ENCODE peak calls at places on chromosome 21, in four cellular contexts. Q is upper lobe of right lung, U is tibial nerve, G is brain microvascular endothelial cell. A is an unnamed sample.

GRCh38 chr21:43808832-43809251 is 19.5 kb downstream of the RRP1 start:
- DNase-seq in U (no peak), G (no peak), Q (no peak), A (no peak)

GRCh38 chr21:32329331-32329730 is 30.7 kb downstream of the MRAP start:
- DNase-seq in Q (no peak), G (no peak), U (no peak), A (peak; percentile 43)

GRCh38 chr21:41663805-41664788 is 102.8 kb downstream of the RIPK4 start:
- DNase-seq in G (peak; percentile 46), Q (no peak), U (no peak), A (peak; percentile 62)

GRCh38 chr21:34835526-34835925 is 166.7 kb downstream of the CLIC6 start:
- DNase-seq in U (peak; percentile 83), G (no peak), Q (no peak), A (peak; percentile 73)

GRCh38 chr21:43850728-43851295 is 14.2 kb upstream of the AGPAT3 start:
- DNase-seq in Q (no peak), U (no peak), G (no peak), A (no peak)

GRCh38 chr21:22056904-22057303 is 1058.7 kb downstream of the NCAM2 start:
- DNase-seq in G (no peak), U (no peak), Q (no peak), A (no peak)

GRCh38 chr21:34282223-34282622 is 81.6 kb upstream of the KCNE2 start:
- DNase-seq in U (no peak), Q (no peak), G (peak; percentile 6), A (peak; percentile 50)

GRCh38 chr21:32371913-32372314 is 20.9 kb downstream of the URB1 start:
- DNase-seq in G (peak; percentile 49), Q (no peak), U (peak; percentile 49), A (peak; percentile 90)

GRCh38 chr21:29056005-29056404 is 17.4 kb downstream of the CCT8 start:
- DNase-seq in G (no peak), Q (no peak), U (no peak), A (no peak)

GRCh38 chr21:38852278-38852677 is 46.5 kb downstream of the ETS2 start:
- DNase-seq in G (no peak), U (no peak), Q (no peak), A (no peak)

GRCh38 chr21:39680216-39680615 is 64.8 kb upstream of the IGSF5 start:
- DNase-seq in G (no peak), U (no peak), Q (no peak), A (no peak)

GRCh38 chr21:14875704-14876364 is 189.0 kb downstream of the NRIP1 start:
- DNase-seq in Q (no peak), U (no peak), G (no peak), A (peak; percentile 32)

GRCh38 chr21:35632711-35633110 is 427.6 kb downstream of the SETD4 start:
- DNase-seq in G (no peak), U (no peak), Q (no peak), A (no peak)

GRCh38 chr21:42047821-42048613 is 23.1 kb upstream of the UMODL1 start:
- DNase-seq in G (peak; percentile 94), U (peak; percentile 36), Q (no peak), A (peak; percentile 74)

GRCh38 chr21:41186763-41187536 is 19.0 kb downstream of the BACE2 start:
- DNase-seq in G (no peak), U (no peak), Q (no peak), A (no peak)

GRCh38 chr21:36211660-36212512 is 55.3 kb downstream of the DOP1B start:
- DNase-seq in Q (no peak), G (peak; percentile 62), U (no peak), A (peak; percentile 51)

GRCh38 chr21:37398697-37399096 is 32.1 kb downstream of the DYRK1A start:
- DNase-seq in Q (no peak), U (no peak), G (no peak), A (no peak)

GRCh38 chr21:25700741-25701140 is 34.0 kb downstream of the ATP5PF start:
- DNase-seq in Q (no peak), G (no peak), U (no peak), A (no peak)

GRCh38 chr21:16013570-16013969 is 283.8 kb downstream of the USP25 start:
- DNase-seq in U (no peak), G (no peak), Q (no peak), A (no peak)

GRCh38 chr21:34582506-34583150 is 32.3 kb downstream of the RCAN1 start:
- DNase-seq in U (no peak), G (peak; percentile 47), Q (no peak), A (peak; percentile 67)

GRCh38 chr21:45283019-45283610 is 4.6 kb downstream of the POFUT2 start:
- DNase-seq in G (no peak), Q (peak; percentile 38), U (no peak), A (no peak)

GRCh38 chr21:33075596-33076195 is 5.8 kb downstream of the OLIG1 start:
- DNase-seq in Q (no peak), G (no peak), U (no peak), A (no peak)

GRCh38 chr21:44708866-44709425 is 2.4 kb downstream of the TSPEAR start:
- DNase-seq in U (no peak), G (no peak), Q (peak; percentile 53), A (no peak)

GRCh38 chr21:35252831-35253230 is 203.7 kb upstream of the RUNX1 start:
- DNase-seq in G (no peak), Q (no peak), U (no peak), A (peak; percentile 83)

GRCh38 chr21:46397211-46397905 is 61.3 kb upstream of the DIP2A start:
- DNase-seq in Q (no peak), U (no peak), G (no peak), A (no peak)

GRCh38 chr21:29943885-29944284 is 4.1 kb upstream of the GRIK1 start:
- DNase-seq in U (no peak), G (no peak), Q (no peak), A (no peak)

GRCh38 chr21:42666023-42666747 is 12.8 kb downstream of the PDE9A start:
- DNase-seq in U (no peak), G (no peak), Q (no peak), A (no peak)

GRCh38 chr21:36385233-36385908 is at the start of gene CHAF1B:
- DNase-seq in G (peak; percentile 51), U (peak; percentile 62), Q (peak; percentile 90), A (peak; percentile 82)

GRCh38 chr21:14977814-14978213 is 87.0 kb downstream of the NRIP1 start:
- DNase-seq in G (no peak), Q (no peak), U (no peak), A (no peak)

GRCh38 chr21:45408811-45409261 is 3.9 kb downstream of the COL18A1 start:
- DNase-seq in G (no peak), Q (no peak), U (no peak), A (no peak)

GRCh38 chr21:35838350-35838749 is 222.0 kb downstream of the SETD4 start:
- DNase-seq in G (no peak), Q (no peak), U (no peak), A (no peak)

A was measured in cardiac fibroblast.